ENCODE peak calls at places on chromosomes 3 and 15, in seven cellular contexts. One of them, this sample, is unnamed. For H3K9me3, the result is how much of the 10 kb centered on the place peaks cover.

GRCh38 chr3:184234224-184234623 is 4.8 kb downstream of the VWA5B2 start:
- DNase-seq in CD8-positive, alpha-beta T cell: no peak
- DNase-seq in esophagus muscularis mucosa: no peak
- DNase-seq in A549: peak
- DNase-seq in PC-3: peak
- DNase-seq in heart left ventricle: peak
- DNase-seq in endothelial cell of umbilical vein: peak
- DNase-seq in this sample: no peak

GRCh38 chr3:136075218-136075808 is 109.8 kb downstream of the PPP2R3A start:
- DNase-seq in CD8-positive, alpha-beta T cell: peak
- DNase-seq in esophagus muscularis mucosa: no peak
- DNase-seq in A549: peak
- DNase-seq in PC-3: peak
- DNase-seq in heart left ventricle: peak
- DNase-seq in endothelial cell of umbilical vein: peak
- DNase-seq in this sample: no peak

GRCh38 chr3:160480931-160481330 is 31.3 kb upstream of the TRIM59 start:
- DNase-seq in CD8-positive, alpha-beta T cell: no peak
- DNase-seq in esophagus muscularis mucosa: no peak
- DNase-seq in A549: no peak
- DNase-seq in PC-3: peak
- DNase-seq in heart left ventricle: no peak
- DNase-seq in endothelial cell of umbilical vein: no peak
- DNase-seq in this sample: no peak

GRCh38 chr3:23240386-23240785 is 37.3 kb downstream of the UBE2E2 start:
- DNase-seq in CD8-positive, alpha-beta T cell: no peak
- DNase-seq in esophagus muscularis mucosa: no peak
- DNase-seq in A549: no peak
- DNase-seq in PC-3: no peak
- DNase-seq in heart left ventricle: no peak
- DNase-seq in endothelial cell of umbilical vein: no peak
- DNase-seq in this sample: no peak

GRCh38 chr3:37272743-37273142 is 98.4 kb upstream of the LRRFIP2 start:
- DNase-seq in CD8-positive, alpha-beta T cell: no peak
- DNase-seq in esophagus muscularis mucosa: no peak
- DNase-seq in A549: no peak
- DNase-seq in PC-3: no peak
- DNase-seq in heart left ventricle: no peak
- DNase-seq in endothelial cell of umbilical vein: no peak
- DNase-seq in this sample: no peak

GRCh38 chr3:168495251-168495650 is 399.5 kb upstream of the GOLIM4 start:
- DNase-seq in CD8-positive, alpha-beta T cell: no peak
- DNase-seq in esophagus muscularis mucosa: no peak
- DNase-seq in A549: no peak
- DNase-seq in PC-3: peak
- DNase-seq in heart left ventricle: no peak
- DNase-seq in endothelial cell of umbilical vein: no peak
- DNase-seq in this sample: no peak

GRCh38 chr15:23403550-23403949 is 43.5 kb downstream of the GOLGA6L2 start:
- DNase-seq in CD8-positive, alpha-beta T cell: no peak
- DNase-seq in esophagus muscularis mucosa: no peak
- DNase-seq in A549: no peak
- DNase-seq in PC-3: no peak
- DNase-seq in heart left ventricle: peak
- DNase-seq in endothelial cell of umbilical vein: no peak
- DNase-seq in this sample: no peak

GRCh38 chr3:17590465-17590864 is 152.0 kb downstream of the TBC1D5 start:
- DNase-seq in CD8-positive, alpha-beta T cell: no peak
- DNase-seq in esophagus muscularis mucosa: no peak
- DNase-seq in A549: no peak
- DNase-seq in PC-3: no peak
- DNase-seq in heart left ventricle: no peak
- DNase-seq in endothelial cell of umbilical vein: no peak
- DNase-seq in this sample: no peak

GRCh38 chr15:88636039-88636438 is 2.8 kb upstream of the ISG20 start:
- DNase-seq in CD8-positive, alpha-beta T cell: peak
- DNase-seq in esophagus muscularis mucosa: no peak
- DNase-seq in A549: peak
- DNase-seq in PC-3: peak
- DNase-seq in heart left ventricle: no peak
- DNase-seq in endothelial cell of umbilical vein: no peak
- DNase-seq in this sample: no peak

GRCh38 chr3:103926936-103927335 is 1439.8 kb upstream of the ALCAM start:
- DNase-seq in CD8-positive, alpha-beta T cell: no peak
- DNase-seq in esophagus muscularis mucosa: no peak
- DNase-seq in A549: no peak
- DNase-seq in PC-3: no peak
- DNase-seq in heart left ventricle: peak
- DNase-seq in endothelial cell of umbilical vein: no peak
- DNase-seq in this sample: no peak

GRCh38 chr3:160477750-160478149 is 28.2 kb upstream of the TRIM59 start:
- DNase-seq in CD8-positive, alpha-beta T cell: no peak
- DNase-seq in esophagus muscularis mucosa: no peak
- DNase-seq in A549: no peak
- DNase-seq in PC-3: no peak
- DNase-seq in heart left ventricle: no peak
- DNase-seq in endothelial cell of umbilical vein: no peak
- DNase-seq in this sample: no peak

GRCh38 chr3:58742239-58742638 is 75.7 kb upstream of the FAM3D start:
- DNase-seq in CD8-positive, alpha-beta T cell: no peak
- DNase-seq in esophagus muscularis mucosa: no peak
- DNase-seq in A549: no peak
- DNase-seq in PC-3: peak
- DNase-seq in heart left ventricle: no peak
- DNase-seq in endothelial cell of umbilical vein: no peak
- DNase-seq in this sample: no peak

GRCh38 chr3:135558906-135559305 is 406.6 kb upstream of the PPP2R3A start:
- DNase-seq in CD8-positive, alpha-beta T cell: no peak
- DNase-seq in esophagus muscularis mucosa: peak
- DNase-seq in A549: no peak
- DNase-seq in PC-3: no peak
- DNase-seq in heart left ventricle: no peak
- DNase-seq in endothelial cell of umbilical vein: no peak
- DNase-seq in this sample: no peak

GRCh38 chr3:47611577-47611976 is 32.9 kb upstream of the CSPG5 start:
- DNase-seq in CD8-positive, alpha-beta T cell: no peak
- DNase-seq in esophagus muscularis mucosa: no peak
- DNase-seq in A549: no peak
- DNase-seq in PC-3: no peak
- DNase-seq in heart left ventricle: no peak
- DNase-seq in endothelial cell of umbilical vein: no peak
- DNase-seq in this sample: no peak

GRCh38 chr3:161070252-161070930 is 34.8 kb downstream of the B3GALNT1 start:
- DNase-seq in CD8-positive, alpha-beta T cell: no peak
- DNase-seq in esophagus muscularis mucosa: no peak
- DNase-seq in A549: no peak
- DNase-seq in PC-3: peak
- DNase-seq in heart left ventricle: no peak
- DNase-seq in endothelial cell of umbilical vein: no peak
- DNase-seq in this sample: no peak

GRCh38 chr3:64318670-64319271 is 93.5 kb upstream of the PRICKLE2 start:
- DNase-seq in CD8-positive, alpha-beta T cell: no peak
- DNase-seq in esophagus muscularis mucosa: peak
- DNase-seq in A549: no peak
- DNase-seq in PC-3: no peak
- DNase-seq in heart left ventricle: no peak
- DNase-seq in endothelial cell of umbilical vein: no peak
- DNase-seq in this sample: no peak

GRCh38 chr3:42763023-42763422 is 10.0 kb downstream of the CCDC13 start:
- DNase-seq in CD8-positive, alpha-beta T cell: no peak
- DNase-seq in esophagus muscularis mucosa: no peak
- DNase-seq in A549: no peak
- DNase-seq in PC-3: no peak
- DNase-seq in heart left ventricle: no peak
- DNase-seq in endothelial cell of umbilical vein: no peak
- DNase-seq in this sample: no peak

DNA sequence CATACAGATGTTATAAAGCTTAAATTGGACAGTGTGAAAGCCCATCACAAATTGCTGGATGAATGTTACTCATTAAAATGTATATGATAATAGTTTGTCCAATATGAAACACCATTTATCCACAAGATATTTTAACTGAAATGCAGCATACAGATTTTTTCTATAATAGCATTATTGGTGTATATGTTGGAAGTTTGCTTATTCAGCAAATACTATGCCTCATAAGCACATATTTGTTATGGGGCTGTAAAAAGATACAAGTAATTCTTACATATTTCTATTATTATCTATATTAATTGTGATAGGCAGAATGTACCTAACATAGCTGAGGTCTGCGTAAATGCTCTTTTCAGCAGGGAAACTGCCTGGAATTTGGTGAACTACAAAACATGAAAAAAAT is 790.5 kb downstream of the DIPK2A start:
- DNase-seq in CD8-positive, alpha-beta T cell: no peak
- DNase-seq in esophagus muscularis mucosa: no peak
- DNase-seq in A549: no peak
- DNase-seq in PC-3: no peak
- DNase-seq in heart left ventricle: no peak
- DNase-seq in endothelial cell of umbilical vein: no peak
- DNase-seq in this sample: no peak
- H3K9me3 ChIP-seq in CD8-positive, alpha-beta T cell: under half
- H3K9me3 ChIP-seq in esophagus muscularis mucosa: under half
- H3K9me3 ChIP-seq in A549: under half
- H3K9me3 ChIP-seq in PC-3: under half
- H3K9me3 ChIP-seq in heart left ventricle: under half
- H3K9me3 ChIP-seq in endothelial cell of umbilical vein: under half
- H3K9me3 ChIP-seq in this sample: under half

GRCh38 chr3:118146658-118147375 is 887.8 kb downstream of the IGSF11 start:
- DNase-seq in CD8-positive, alpha-beta T cell: no peak
- DNase-seq in esophagus muscularis mucosa: no peak
- DNase-seq in A549: no peak
- DNase-seq in PC-3: no peak
- DNase-seq in heart left ventricle: no peak
- DNase-seq in endothelial cell of umbilical vein: no peak
- DNase-seq in this sample: no peak
- H3K9me3 ChIP-seq in CD8-positive, alpha-beta T cell: under half
- H3K9me3 ChIP-seq in esophagus muscularis mucosa: under half
- H3K9me3 ChIP-seq in A549: under half
- H3K9me3 ChIP-seq in PC-3: under half
- H3K9me3 ChIP-seq in heart left ventricle: under half
- H3K9me3 ChIP-seq in endothelial cell of umbilical vein: under half
- H3K9me3 ChIP-seq in this sample: under half

GRCh38 chr15:26561130-26561529 is 211.7 kb downstream of the GABRB3 start:
- DNase-seq in CD8-positive, alpha-beta T cell: no peak
- DNase-seq in esophagus muscularis mucosa: no peak
- DNase-seq in A549: no peak
- DNase-seq in PC-3: no peak
- DNase-seq in heart left ventricle: no peak
- DNase-seq in endothelial cell of umbilical vein: no peak
- DNase-seq in this sample: no peak
- H3K9me3 ChIP-seq in CD8-positive, alpha-beta T cell: under half
- H3K9me3 ChIP-seq in esophagus muscularis mucosa: under half
- H3K9me3 ChIP-seq in A549: under half
- H3K9me3 ChIP-seq in PC-3: under half
- H3K9me3 ChIP-seq in heart left ventricle: under half
- H3K9me3 ChIP-seq in endothelial cell of umbilical vein: under half
- H3K9me3 ChIP-seq in this sample: under half

GRCh38 chr15:52121006-52121405 is 8.4 kb upstream of the BCL2L10 start:
- DNase-seq in CD8-positive, alpha-beta T cell: no peak
- DNase-seq in esophagus muscularis mucosa: no peak
- DNase-seq in A549: no peak
- DNase-seq in PC-3: no peak
- DNase-seq in heart left ventricle: no peak
- DNase-seq in endothelial cell of umbilical vein: no peak
- DNase-seq in this sample: no peak
- H3K9me3 ChIP-seq in CD8-positive, alpha-beta T cell: under half
- H3K9me3 ChIP-seq in esophagus muscularis mucosa: under half
- H3K9me3 ChIP-seq in A549: under half
- H3K9me3 ChIP-seq in PC-3: under half
- H3K9me3 ChIP-seq in heart left ventricle: under half
- H3K9me3 ChIP-seq in endothelial cell of umbilical vein: under half
- H3K9me3 ChIP-seq in this sample: under half

GRCh38 chr15:79919090-79919748 is 22.4 kb upstream of the MTHFS start:
- DNase-seq in CD8-positive, alpha-beta T cell: no peak
- DNase-seq in esophagus muscularis mucosa: no peak
- DNase-seq in A549: no peak
- DNase-seq in PC-3: no peak
- DNase-seq in heart left ventricle: no peak
- DNase-seq in endothelial cell of umbilical vein: no peak
- DNase-seq in this sample: no peak
- H3K9me3 ChIP-seq in CD8-positive, alpha-beta T cell: under half
- H3K9me3 ChIP-seq in esophagus muscularis mucosa: half or more
- H3K9me3 ChIP-seq in A549: half or more
- H3K9me3 ChIP-seq in PC-3: under half
- H3K9me3 ChIP-seq in heart left ventricle: half or more
- H3K9me3 ChIP-seq in endothelial cell of umbilical vein: under half
- H3K9me3 ChIP-seq in this sample: half or more

DNA sequence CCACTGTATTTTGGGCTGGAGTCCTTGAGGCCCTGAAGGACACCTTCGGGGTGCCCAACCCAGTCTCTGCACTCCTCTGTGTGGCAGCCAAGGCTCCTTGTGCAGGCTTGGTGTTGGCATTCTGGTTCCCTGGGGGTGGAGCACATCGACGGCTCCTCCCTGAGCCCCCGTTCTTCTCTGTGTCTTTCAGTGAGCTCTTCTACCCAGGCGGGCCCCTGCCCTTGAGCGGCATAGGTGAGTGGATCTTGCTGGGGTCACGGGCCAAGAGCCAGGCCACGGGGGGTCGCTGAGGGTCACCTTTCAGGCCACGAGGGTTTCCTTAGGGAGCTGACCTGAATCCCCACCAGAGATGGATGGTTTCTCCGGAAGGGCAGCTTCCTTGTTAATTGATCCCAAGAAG is 234.8 kb downstream of the SNRPN start:
- DNase-seq in CD8-positive, alpha-beta T cell: no peak
- DNase-seq in esophagus muscularis mucosa: no peak
- DNase-seq in A549: no peak
- DNase-seq in PC-3: no peak
- DNase-seq in heart left ventricle: no peak
- DNase-seq in endothelial cell of umbilical vein: no peak
- DNase-seq in this sample: no peak
- H3K9me3 ChIP-seq in CD8-positive, alpha-beta T cell: under half
- H3K9me3 ChIP-seq in esophagus muscularis mucosa: under half
- H3K9me3 ChIP-seq in A549: under half
- H3K9me3 ChIP-seq in PC-3: under half
- H3K9me3 ChIP-seq in heart left ventricle: under half
- H3K9me3 ChIP-seq in endothelial cell of umbilical vein: under half
- H3K9me3 ChIP-seq in this sample: under half